ENCODE peak calls at places on chromosomes 4 and X, in eight cellular contexts. Q, N, A, H, I, Y, G and P are unnamed samples.

GRCh38 chr4:122917731-122918130 is 4.7 kb downstream of the NUDT6 start:
- DNase-seq in Q (no peak), H (no peak), A (no peak), G (no peak), N (no peak), Y (no peak), I (no peak), P (no peak)

GRCh38 chr4:57071340-57071739 is 38.8 kb downstream of the IGFBP7 start:
- DNase-seq in I (no peak), N (peak), A (peak), G (no peak), H (peak), Q (no peak), Y (no peak), P (no peak)

GRCh38 chr4:124748965-124749364 is 36.4 kb upstream of the ANKRD50 start:
- DNase-seq in I (no peak), G (no peak), A (no peak), H (no peak), Q (no peak), Y (no peak), N (no peak), P (no peak)

GRCh38 chr4:113695328-113696169 is 66.0 kb downstream of the CAMK2D start:
- DNase-seq in I (no peak), H (no peak), Q (no peak), Y (no peak), A (peak), N (peak), G (no peak), P (no peak)

GRCh38 chr4:8182858-8183725 is 16.0 kb upstream of the SH3TC1 start:
- DNase-seq in Y (no peak), Q (no peak), A (peak), I (peak), G (no peak), N (peak), H (peak), P (peak)

GRCh38 chr4:162683659-162684370 is 482.9 kb downstream of the NAF1 start:
- DNase-seq in G (no peak), H (no peak), A (no peak), N (peak), I (no peak), Y (no peak), Q (no peak), P (no peak)

GRCh38 chr4:186676531-186677158 is 47.0 kb downstream of the FAT1 start:
- DNase-seq in I (no peak), G (no peak), Q (no peak), Y (no peak), N (peak), A (peak), H (no peak), P (no peak)

GRCh38 chrX:102833136-102833535 is 103.9 kb upstream of the RAB40AL start:
- DNase-seq in Q (no peak), I (no peak), G (no peak), Y (no peak), N (peak), A (peak), H (no peak), P (no peak)

GRCh38 chr4:8310306-8310705 is 40.8 kb downstream of the HTRA3 start:
- DNase-seq in H (peak), G (no peak), Q (no peak), I (peak), Y (peak), A (no peak), N (no peak), P (peak)

GRCh38 chr4:154982187-154983047 is 201.3 kb downstream of the RBM46 start:
- DNase-seq in G (peak), Y (peak), Q (peak), N (peak), I (no peak), A (peak), H (peak), P (no peak)

GRCh38 chr4:150156543-150156942 is 78.3 kb downstream of the DCLK2 start:
- DNase-seq in I (no peak), G (no peak), A (no peak), Q (no peak), H (no peak), N (no peak), Y (no peak), P (no peak)

GRCh38 chrX:46386511-46386910 is 158.7 kb downstream of the ZNF674 start:
- DNase-seq in I (no peak), G (no peak), Q (no peak), Y (no peak), H (no peak), A (no peak), N (no peak), P (no peak)

GRCh38 chr4:40316782-40317635 is 18.1 kb upstream of the CHRNA9 start:
- DNase-seq in I (no peak), Y (peak), G (peak), Q (peak), N (peak), H (no peak), A (peak), P (no peak)

GRCh38 chrX:133741303-133741702 is 244.1 kb downstream of the GPC3 start:
- DNase-seq in Q (no peak), G (no peak), N (no peak), A (peak), I (no peak), Y (no peak), H (no peak), P (no peak)

GRCh38 chrX:13647709-13648212 is 5.2 kb upstream of the TCEANC start:
- DNase-seq in H (peak), A (peak), N (peak), Q (no peak), Y (peak), I (no peak), G (no peak), P (no peak)

GRCh38 chr4:13173974-13174373 is 310.2 kb downstream of the RAB28 start:
- DNase-seq in A (peak), H (peak), Q (no peak), N (no peak), Y (peak), G (no peak), I (no peak), P (no peak)

GRCh38 chr4:67575889-67576329 is 17.4 kb downstream of the STAP1 start:
- DNase-seq in N (no peak), I (no peak), A (no peak), Q (no peak), H (no peak), Y (no peak), G (no peak), P (no peak)

GRCh38 chrX:67619253-67619652 is 75.4 kb downstream of the AR start:
- DNase-seq in G (no peak), N (peak), I (no peak), Y (no peak), Q (no peak), A (peak), H (no peak), P (no peak)

GRCh38 chrX:1591102-1591862 is at the start of gene AKAP17A:
- DNase-seq in N (peak), I (peak), Q (peak), A (peak), Y (peak), G (peak), H (peak), P (peak)
- TF ChIP-seq CTCF in N (no peak), I (peak), Q (no peak), A (no peak), Y (no peak), G (no peak), H (no peak), P (no peak)

DNA sequence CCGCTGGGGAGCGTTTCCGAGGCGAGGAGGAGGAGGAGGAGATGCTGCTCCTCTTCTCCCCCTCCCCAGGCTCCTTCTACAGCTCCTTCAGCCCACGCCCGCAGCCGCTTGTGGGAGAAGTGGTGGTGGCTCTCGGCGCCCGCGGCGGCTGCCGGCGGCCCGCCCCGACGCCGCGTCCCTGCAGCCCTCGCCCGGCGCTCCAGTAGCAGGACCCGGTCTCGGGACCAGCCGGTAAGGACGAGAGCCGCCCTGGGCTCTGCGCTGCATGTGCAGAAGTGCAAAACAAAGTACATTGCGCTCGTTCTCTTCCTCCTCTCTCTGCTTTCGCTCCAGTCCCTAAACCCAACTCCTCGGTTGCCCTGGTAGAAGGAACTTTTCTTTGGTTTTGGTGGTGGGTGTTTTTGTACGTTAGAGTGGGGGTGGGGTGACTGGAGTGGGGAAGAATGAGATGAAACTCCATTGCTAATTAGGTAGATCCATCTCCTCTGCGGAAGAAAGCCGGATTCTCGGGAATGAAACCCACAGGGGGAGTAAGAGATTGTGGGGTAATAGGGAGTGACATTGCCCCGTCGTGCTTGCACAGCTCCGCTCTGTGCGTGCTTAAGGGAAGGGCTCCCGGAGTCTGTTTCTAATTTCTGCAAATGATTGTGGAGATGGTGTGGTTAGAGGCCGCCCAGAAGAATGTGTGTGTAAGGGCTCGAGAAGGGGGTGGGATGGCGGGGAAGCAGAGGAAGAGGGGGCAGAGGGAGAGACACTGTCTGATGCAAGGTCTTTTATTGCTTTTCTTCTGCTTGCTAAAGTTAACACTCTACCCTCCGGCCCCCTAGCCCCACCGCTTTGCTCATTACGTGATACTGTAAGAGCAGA is 677 bp downstream of the PTPN13 start:
- DNase-seq in Q (peak), A (peak), G (peak), Y (peak), H (peak), I (peak), N (peak), P (no peak)
- TF ChIP-seq CTCF in Q (no peak), A (peak), G (peak), Y (no peak), H (no peak), I (no peak), N (peak), P (no peak)

GRCh38 chrX:153924149-153924861 is 1.8 kb downstream of the ARHGAP4 start:
- DNase-seq in A (peak), Y (peak), N (no peak), H (no peak), Q (no peak), I (peak), G (no peak), P (no peak)
- TF ChIP-seq CTCF in A (peak), Y (peak), N (peak), H (no peak), Q (no peak), I (peak), G (peak), P (no peak)

DNA sequence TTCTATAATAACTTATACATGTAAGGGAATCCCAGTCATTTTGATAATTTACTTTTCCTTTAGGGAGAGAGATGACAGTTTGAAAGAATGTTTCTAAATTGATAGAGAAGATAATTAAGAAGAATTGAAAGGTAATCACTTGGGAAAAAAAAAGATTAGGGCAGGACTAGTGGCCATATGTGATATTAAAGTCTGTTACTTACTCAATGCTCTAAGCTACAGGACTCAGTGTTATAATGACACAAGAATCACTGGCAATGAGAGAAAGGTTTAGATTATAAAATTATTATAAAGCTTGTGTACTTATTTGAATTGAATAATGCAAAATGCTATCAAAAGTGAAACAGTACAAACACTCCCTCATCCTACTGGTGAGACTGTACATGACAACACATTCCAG is 265.3 kb downstream of the BANK1 start:
- DNase-seq in H (no peak), N (no peak), I (no peak), A (no peak), Y (no peak), Q (no peak), G (no peak), P (no peak)
- TF ChIP-seq CTCF in H (no peak), N (peak), I (no peak), A (no peak), Y (no peak), Q (peak), G (peak), P (no peak)

GRCh38 chr4:1170805-1171305 is 1.5 kb downstream of the SPON2 start:
- DNase-seq in G (no peak), N (no peak), H (no peak), Q (no peak), Y (peak), A (no peak), I (peak), P (peak)

GRCh38 chr4:1168291-1169031 is 3.9 kb downstream of the SPON2 start:
- DNase-seq in H (no peak), I (peak), Q (no peak), G (no peak), N (no peak), Y (no peak), A (no peak), P (peak)

GRCh38 chr4:1170156-1170804 is 2.1 kb downstream of the SPON2 start:
- DNase-seq in N (no peak), A (no peak), H (no peak), Y (peak), G (no peak), Q (no peak), I (peak), P (peak)

GRCh38 chr4:1169171-1169671 is 3.2 kb downstream of the SPON2 start:
- DNase-seq in A (no peak), Y (no peak), I (no peak), G (no peak), H (no peak), N (no peak), Q (no peak), P (peak)

DNA sequence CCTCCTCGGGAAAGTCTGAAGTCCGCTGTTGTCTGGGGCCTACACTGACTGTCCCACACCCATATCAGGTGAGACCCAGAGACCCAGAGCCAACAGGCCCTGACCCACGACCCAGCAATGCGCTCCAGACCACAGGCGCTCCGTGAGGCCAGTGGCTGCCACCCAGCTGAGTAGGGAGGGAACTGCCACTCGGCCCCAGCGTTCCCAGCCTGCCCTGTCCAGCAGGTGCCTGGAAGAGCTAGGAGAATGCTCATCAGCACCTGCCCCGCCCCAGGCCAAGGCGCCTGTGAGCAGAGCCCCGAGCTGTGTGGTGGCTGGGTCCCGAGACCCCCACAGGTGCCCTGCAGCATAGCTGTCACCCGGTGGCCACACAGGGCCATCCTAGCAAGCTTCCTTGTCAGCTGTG is 2.7 kb downstream of the SPON2 start:
- DNase-seq in G (no peak), N (no peak), Y (peak), I (peak), Q (no peak), H (no peak), A (no peak), P (peak)
- TF ChIP-seq CTCF in G (no peak), N (no peak), Y (no peak), I (no peak), Q (no peak), H (no peak), A (no peak), P (no peak)

GRCh38 chr4:135371137-135371536 is 1169.5 kb upstream of the PABPC4L start:
- DNase-seq in N (no peak), Y (no peak), Q (peak), H (no peak), I (no peak), G (peak), A (no peak), P (no peak)
- TF ChIP-seq CTCF in N (peak), Y (no peak), Q (peak), H (no peak), I (no peak), G (peak), A (no peak), P (peak)